ENCODE peak calls at places on chromosomes 7 and 10, in eight cellular contexts. G is midbrain, V is Ammon's horn, B is anterior cingulate cortex, X is fibroblast of lung, N is T-helper 2 cell, C is glutamatergic neuron, F is ureter. L is an unnamed sample.
A peak's percentile ranks its signal among the peaks of the same experiment; 100 is the strongest.

GRCh38 chr7:36787933-36788378 is 63.7 kb upstream of the AOAH start:
- DNase-seq in G (no peak), B (no peak), C (no peak), V (no peak), X (no peak), N (no peak), F (no peak), L (no peak)

GRCh38 chr7:41994746-41995110 is 242.3 kb downstream of the GLI3 start:
- DNase-seq in C (no peak), B (no peak), F (no peak), V (no peak), N (no peak), G (no peak), X (no peak), L (no peak)

GRCh38 chr7:135493362-135493761 is 16.5 kb downstream of the CNOT4 start:
- DNase-seq in X (no peak), V (no peak), B (no peak), C (no peak), F (no peak), G (no peak), N (no peak), L (no peak)

GRCh38 chr10:26946103-26946907 is 85.5 kb upstream of the ABI1 start:
- DNase-seq in G (no peak), V (peak; percentile 44), F (peak; percentile 53), X (no peak), C (no peak), N (no peak), B (peak; percentile 34), L (no peak)

GRCh38 chr10:88095291-88095721 is 231.9 kb downstream of the PTEN start:
- DNase-seq in G (no peak), B (no peak), C (no peak), N (no peak), V (no peak), X (peak; percentile 90), F (no peak), L (no peak)

GRCh38 chr10:99232357-99232999 is 3.2 kb downstream of the HPSE2 start:
- DNase-seq in N (no peak), G (no peak), B (no peak), F (no peak), V (peak; percentile 5), C (peak; percentile 40), X (peak; percentile 40), L (no peak)

GRCh38 chr10:86958109-86958830 is at the start of gene SNCG:
- DNase-seq in F (no peak), V (no peak), G (peak; percentile 33), X (no peak), N (no peak), C (peak; percentile 88), B (peak; percentile 44), L (no peak)

GRCh38 chr10:119834188-119834587 is 38.5 kb downstream of the MCMBP start:
- DNase-seq in N (no peak), V (no peak), X (no peak), F (no peak), G (no peak), C (no peak), B (no peak), L (no peak)

GRCh38 chr10:79904671-79905321 is 44.1 kb downstream of the SFTPD start:
- DNase-seq in B (peak; percentile 57), G (peak; percentile 24), C (peak; percentile 72), V (peak; percentile 51), F (peak; percentile 75), X (peak; percentile 64), N (no peak), L (peak; percentile 25)

GRCh38 chr10:114239117-114239993 is at the start of gene VWA2:
- DNase-seq in N (no peak), V (no peak), G (no peak), X (no peak), C (peak; percentile 36), F (no peak), B (no peak), L (peak; percentile 23)

GRCh38 chr7:33862946-33863814 is 42.2 kb upstream of the BMPER start:
- DNase-seq in C (no peak), F (no peak), N (no peak), B (peak; percentile 36), V (peak; percentile 67), X (no peak), G (peak; percentile 41), L (no peak)

GRCh38 chr10:29736325-29737208 is 101.8 kb upstream of the SVIL start:
- DNase-seq in X (peak; percentile 59), F (peak; percentile 71), N (no peak), B (peak; percentile 5), G (no peak), V (no peak), C (peak; percentile 71), L (no peak)

GRCh38 chr7:112238852-112239610 is 32.5 kb downstream of the ZNF277 start:
- DNase-seq in N (no peak), G (no peak), V (no peak), B (no peak), C (no peak), F (no peak), X (peak; percentile 11), L (no peak)

L was measured in DMS79.